ENCODE peak calls at places on chromosome 19, in five cellular contexts. R, E, D, F and Y are unnamed samples.

GRCh38 chr19:10290439-10290875 is 705 bp downstream of the ICAM5 start:
- DNase-seq in R (no peak), E (peak; percentile 15), D (no peak), F (no peak), Y (no peak)

GRCh38 chr19:32458500-32459123 is 53.0 kb downstream of the DPY19L3 start:
- DNase-seq in F (no peak), D (no peak), E (no peak), R (no peak), Y (no peak)

GRCh38 chr19:49645995-49646394 is 4.0 kb downstream of the SCAF1 start:
- DNase-seq in E (no peak), D (no peak), R (no peak), F (no peak), Y (no peak)

GRCh38 chr19:11361037-11361770 is 6.0 kb downstream of the PLPPR2 start:
- DNase-seq in R (peak; percentile 72), F (no peak), D (no peak), E (peak; percentile 92), Y (no peak)

GRCh38 chr19:295687-296370 is 4.6 kb upstream of the PLPP2 start:
- DNase-seq in D (no peak), F (no peak), E (no peak), R (no peak), Y (no peak)

GRCh38 chr19:1941146-1942077 is at the start of gene CSNK1G2:
- DNase-seq in E (peak; percentile 30), F (no peak), R (peak; percentile 37), D (no peak), Y (no peak)

GRCh38 chr19:55076321-55076720 is 652 bp downstream of the EPS8L1 start:
- DNase-seq in R (no peak), E (no peak), F (no peak), D (no peak), Y (no peak)

GRCh38 chr19:8965887-8966286 is 44.3 kb downstream of the MUC16 start:
- DNase-seq in R (no peak), E (no peak), F (no peak), D (no peak), Y (no peak)

GRCh38 chr19:2542341-2543069 is 66.6 kb downstream of the GADD45B start:
- DNase-seq in F (no peak), D (no peak), E (peak; percentile 34), R (no peak), Y (no peak)

GRCh38 chr19:11736696-11737095 is 2.0 kb downstream of the ZNF823 start:
- DNase-seq in E (peak; percentile 19), R (no peak), F (no peak), D (peak; percentile 41), Y (no peak)

GRCh38 chr19:38388310-38389100 is at the start of gene SPRED3:
- DNase-seq in D (no peak), F (no peak), R (no peak), E (no peak), Y (no peak)

GRCh38 chr19:49681830-49682229 is 4.8 kb downstream of the PRMT1 start:
- DNase-seq in E (no peak), D (no peak), R (no peak), F (no peak), Y (no peak)

GRCh38 chr19:7349231-7349591 is 474 bp downstream of the ARHGEF18 start:
- DNase-seq in F (no peak), R (no peak), D (no peak), E (no peak), Y (no peak)

GRCh38 chr19:35601971-35602370 is 10.6 kb upstream of the HAUS5 start:
- DNase-seq in F (no peak), R (no peak), D (no peak), E (no peak), Y (no peak)

GRCh38 chr19:17772172-17772571 is 20.9 kb downstream of the FCHO1 start:
- DNase-seq in F (no peak), D (no peak), R (no peak), E (no peak), Y (no peak)

GRCh38 chr19:572891-573825 is 762 bp downstream of the BSG start:
- DNase-seq in F (no peak), D (peak; percentile 53), R (peak; percentile 55), E (peak; percentile 64), Y (no peak)

GRCh38 chr19:13038306-13039210 is 43.3 kb downstream of the NFIX start:
- DNase-seq in R (no peak), E (no peak), F (no peak), D (no peak), Y (no peak)

GRCh38 chr19:44582581-44583265 is 30.6 kb upstream of the IGSF23 start:
- DNase-seq in F (no peak), R (peak; percentile 50), D (no peak), E (peak; percentile 55), Y (no peak)

GRCh38 chr19:41588497-41589209 is 12.7 kb downstream of the CEACAM21 start:
- DNase-seq in F (no peak), R (peak; percentile 47), E (no peak), D (no peak), Y (no peak)

GRCh38 chr19:11382898-11383705 is 1.0 kb downstream of the EPOR start:
- DNase-seq in E (peak; percentile 64), R (peak; percentile 65), D (peak; percentile 59), F (no peak), Y (peak; percentile 44)

GRCh38 chr19:47839913-47840312 is 18.2 kb downstream of the CRX start:
- DNase-seq in E (no peak), D (no peak), R (no peak), F (no peak), Y (no peak)

GRCh38 chr19:36605839-36606478 is 846 bp downstream of the ZNF382 start:
- DNase-seq in R (no peak), F (no peak), E (no peak), D (no peak), Y (no peak)

GRCh38 chr19:4597975-4598671 is 38.6 kb upstream of the SEMA6B start:
- DNase-seq in R (no peak), D (peak; percentile 28), E (peak; percentile 40), F (no peak), Y (peak; percentile 50)

GRCh38 chr19:46654621-46655152 is 6.3 kb downstream of the DACT3 start:
- DNase-seq in E (no peak), F (no peak), D (peak; percentile 40), R (no peak), Y (no peak)

GRCh38 chr19:3520166-3521103 is 14.3 kb downstream of the FZR1 start:
- DNase-seq in E (no peak), D (no peak), F (no peak), R (no peak), Y (no peak)

GRCh38 chr19:13024126-13024957 is 29.1 kb downstream of the NFIX start:
- DNase-seq in F (no peak), D (no peak), R (no peak), E (no peak), Y (no peak)

GRCh38 chr19:9406798-9407352 is 28.5 kb downstream of the ZNF266 start:
- DNase-seq in F (peak; percentile 55), E (peak; percentile 26), R (peak; percentile 67), D (peak; percentile 84), Y (peak; percentile 19)

GRCh38 chr19:48390188-48391099 is 907 bp downstream of the KDELR1 start:
- DNase-seq in R (peak; percentile 68), F (no peak), D (peak; percentile 71), E (peak; percentile 75), Y (peak; percentile 64)

GRCh38 chr19:1512671-1513491 is at the start of gene ADAMTSL5:
- DNase-seq in D (peak; percentile 78), F (no peak), E (peak; percentile 84), R (no peak), Y (no peak)

GRCh38 chr19:2578391-2578826 is 102.5 kb downstream of the GADD45B start:
- DNase-seq in F (no peak), D (no peak), R (no peak), E (peak; percentile 40), Y (no peak)

GRCh38 chr19:49790866-49791265 is 22.2 kb downstream of the FUZ start:
- DNase-seq in F (no peak), D (no peak), R (no peak), E (no peak), Y (no peak)

GRCh38 chr19:7869910-7870511 is 4.2 kb downstream of the PRR36 start:
- DNase-seq in E (peak; percentile 63), D (no peak), F (no peak), R (peak; percentile 63), Y (peak; percentile 41)

DNA sequence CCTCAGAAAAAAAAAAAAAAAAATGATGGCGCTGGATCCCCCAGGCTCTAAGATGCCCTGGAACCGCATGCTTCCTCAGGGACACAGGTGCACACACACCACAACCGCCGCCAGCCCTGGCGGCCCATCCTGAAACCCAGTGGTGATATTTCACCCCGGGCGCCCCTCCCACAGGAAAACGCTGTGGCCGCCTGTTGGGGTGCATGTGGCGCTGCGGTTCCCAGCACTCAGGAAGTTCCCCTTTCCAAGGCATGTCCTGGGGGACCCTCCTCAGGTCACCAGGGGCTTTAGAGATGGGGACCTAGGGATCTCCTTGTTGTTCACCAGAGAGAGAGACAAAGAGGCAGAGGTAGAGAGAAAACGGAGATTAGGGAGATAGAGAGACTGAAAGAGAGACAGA is 2.5 kb downstream of the ADGRE2 start:
- DNase-seq in D (peak; percentile 26), E (peak; percentile 17), R (no peak), F (no peak), Y (no peak)
- TF ChIP-seq CTCF in D (no peak), E (no peak), R (no peak), F (no peak), Y (no peak)

DNA sequence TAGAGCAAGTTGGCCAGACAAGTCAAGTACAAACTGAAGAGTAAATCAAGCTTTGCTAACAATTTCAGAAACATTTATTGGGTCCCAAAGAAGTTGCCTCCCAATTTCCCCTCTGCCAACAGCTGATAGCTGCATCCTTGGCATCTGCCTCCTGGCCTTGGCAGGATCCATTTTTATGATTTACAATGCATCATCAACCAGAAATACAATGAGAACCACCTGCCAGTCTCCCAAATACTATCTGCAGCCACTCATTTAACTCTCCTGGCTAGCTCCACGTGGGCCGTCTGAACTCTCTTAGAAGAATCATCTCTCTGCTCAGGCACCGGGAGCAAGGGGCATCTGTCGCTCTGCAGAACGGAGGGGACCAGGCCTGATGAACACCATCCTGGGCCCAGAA is 2.7 kb downstream of the LONP1 start:
- DNase-seq in D (no peak), E (no peak), F (no peak), R (no peak), Y (no peak)
- TF ChIP-seq CTCF in D (no peak), E (no peak), F (no peak), R (no peak), Y (no peak)

DNA sequence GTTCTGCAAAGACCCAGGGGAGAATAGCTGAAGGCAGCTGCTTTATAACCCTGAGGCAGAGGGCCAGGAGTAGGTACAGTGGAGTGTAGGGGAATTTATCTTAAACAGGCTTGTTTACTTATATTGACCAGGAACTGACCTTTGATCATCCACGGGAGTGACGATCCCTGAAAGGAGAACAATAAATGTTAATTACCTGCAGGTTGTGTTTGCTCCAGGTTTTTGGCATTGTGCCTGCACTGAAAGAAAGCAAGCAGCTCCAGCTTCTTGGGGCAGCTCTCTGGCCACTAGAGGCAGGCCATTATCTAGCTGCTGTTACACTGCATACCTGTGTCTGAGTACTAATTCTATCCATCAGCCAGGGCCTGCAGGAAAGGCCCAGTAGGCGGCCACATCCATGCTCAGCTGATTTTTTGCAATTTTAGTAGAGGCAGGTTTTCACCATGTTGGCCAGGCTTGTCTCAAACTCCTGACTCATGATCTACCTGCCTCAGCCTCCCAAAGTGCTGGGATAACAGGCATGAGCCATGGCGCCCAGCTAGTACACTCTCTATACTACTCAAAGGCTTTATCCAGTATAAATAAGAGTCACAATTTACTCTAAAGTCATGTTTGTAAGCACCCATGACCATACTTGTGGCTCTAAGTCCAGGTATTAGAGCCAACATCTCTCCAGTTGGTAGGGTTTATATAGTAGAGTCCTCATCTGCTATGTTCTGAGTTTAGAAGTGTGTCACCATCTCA is 8.5 kb upstream of the ZNF91 start:
- DNase-seq in F (no peak), R (peak; percentile 57), D (no peak), E (peak; percentile 87), Y (no peak)
- TF ChIP-seq CTCF in F (no peak), R (peak; percentile 43), D (no peak), E (peak; percentile 50), Y (no peak)

GRCh38 chr19:51296331-51297093 is 14.9 kb upstream of the IGLON5 start:
- DNase-seq in R (no peak), E (no peak), F (no peak), D (no peak), Y (no peak)
- TF ChIP-seq CTCF in R (no peak), E (no peak), F (no peak), D (no peak), Y (no peak)